ENCODE peak calls at places on chromosomes 3 and 15, in four cellular contexts. One of them, this sample, is unnamed.

GRCh38 chr3:112632596-112632995 is 8.3 kb downstream of the CCDC80 start:
- DNase-seq in WERI-Rb-1: no peak
- DNase-seq in heart right ventricle: no peak
- DNase-seq in OCI-LY7: no peak
- DNase-seq in this sample: no peak

GRCh38 chr15:25731411-25731810 is 131.7 kb downstream of the ATP10A start:
- DNase-seq in WERI-Rb-1: no peak
- DNase-seq in heart right ventricle: no peak
- DNase-seq in OCI-LY7: no peak
- DNase-seq in this sample: no peak

GRCh38 chr15:79433610-79434009 is 1.5 kb downstream of the MINAR1 start:
- DNase-seq in WERI-Rb-1: no peak
- DNase-seq in heart right ventricle: no peak
- DNase-seq in OCI-LY7: no peak
- DNase-seq in this sample: no peak

GRCh38 chr15:39960411-39960810 is 26.5 kb downstream of the EIF2AK4 start:
- DNase-seq in WERI-Rb-1: no peak
- DNase-seq in heart right ventricle: no peak
- DNase-seq in OCI-LY7: no peak
- DNase-seq in this sample: no peak

GRCh38 chr15:51030649-51031316 is 63.9 kb downstream of the TNFAIP8L3 start:
- DNase-seq in WERI-Rb-1: no peak
- DNase-seq in heart right ventricle: no peak
- DNase-seq in OCI-LY7: no peak
- DNase-seq in this sample: no peak

GRCh38 chr3:106534206-106534605 is 665.4 kb upstream of the CBLB start:
- DNase-seq in WERI-Rb-1: no peak
- DNase-seq in heart right ventricle: no peak
- DNase-seq in OCI-LY7: no peak
- DNase-seq in this sample: no peak

GRCh38 chr3:125582707-125583106 is 12.6 kb downstream of the OSBPL11 start:
- DNase-seq in WERI-Rb-1: no peak
- DNase-seq in heart right ventricle: no peak
- DNase-seq in OCI-LY7: peak; percentile 22
- DNase-seq in this sample: peak; percentile 17

GRCh38 chr15:25797511-25798206 is 65.5 kb downstream of the ATP10A start:
- DNase-seq in WERI-Rb-1: peak; percentile 18
- DNase-seq in heart right ventricle: no peak
- DNase-seq in OCI-LY7: no peak
- DNase-seq in this sample: no peak

GRCh38 chr3:59456852-59457485 is 407.1 kb upstream of the CFAP20DC start:
- DNase-seq in WERI-Rb-1: no peak
- DNase-seq in heart right ventricle: no peak
- DNase-seq in OCI-LY7: no peak
- DNase-seq in this sample: peak; percentile 30

GRCh38 chr3:60294181-60294580 is 957.1 kb downstream of the FHIT start:
- DNase-seq in WERI-Rb-1: no peak
- DNase-seq in heart right ventricle: no peak
- DNase-seq in OCI-LY7: no peak
- DNase-seq in this sample: no peak

GRCh38 chr3:183085634-183086390 is 13.5 kb downstream of the MCCC1 start:
- DNase-seq in WERI-Rb-1: peak; percentile 31
- DNase-seq in heart right ventricle: no peak
- DNase-seq in OCI-LY7: peak; percentile 19
- DNase-seq in this sample: no peak

GRCh38 chr3:125433611-125434041 is 58.5 kb upstream of the ZNF148 start:
- DNase-seq in WERI-Rb-1: no peak
- DNase-seq in heart right ventricle: no peak
- DNase-seq in OCI-LY7: no peak
- DNase-seq in this sample: no peak

GRCh38 chr15:85865070-85865684 is 70.5 kb upstream of the KLHL25 start:
- DNase-seq in WERI-Rb-1: peak; percentile 55
- DNase-seq in heart right ventricle: peak; percentile 24
- DNase-seq in OCI-LY7: peak; percentile 39
- DNase-seq in this sample: peak; percentile 53

GRCh38 chr3:10933958-10934481 is 58.5 kb upstream of the SLC6A1 start:
- DNase-seq in WERI-Rb-1: no peak
- DNase-seq in heart right ventricle: no peak
- DNase-seq in OCI-LY7: no peak
- DNase-seq in this sample: no peak

GRCh38 chr3:112734718-112735350 is 93.9 kb upstream of the CCDC80 start:
- DNase-seq in WERI-Rb-1: peak; percentile 46
- DNase-seq in heart right ventricle: no peak
- DNase-seq in OCI-LY7: peak; percentile 73
- DNase-seq in this sample: peak; percentile 52

GRCh38 chr3:167305340-167305739 is 74.8 kb downstream of the ZBBX start:
- DNase-seq in WERI-Rb-1: no peak
- DNase-seq in heart right ventricle: no peak
- DNase-seq in OCI-LY7: no peak
- DNase-seq in this sample: no peak

GRCh38 chr15:55564347-55565145 is 23.6 kb downstream of the PYGO1 start:
- DNase-seq in WERI-Rb-1: no peak
- DNase-seq in heart right ventricle: no peak
- DNase-seq in OCI-LY7: no peak
- DNase-seq in this sample: no peak

GRCh38 chr3:151263126-151263525 is 15.2 kb downstream of the P2RY14 start:
- DNase-seq in WERI-Rb-1: no peak
- DNase-seq in heart right ventricle: no peak
- DNase-seq in OCI-LY7: no peak
- DNase-seq in this sample: no peak

GRCh38 chr3:11014253-11014652 is 21.7 kb downstream of the SLC6A1 start:
- DNase-seq in WERI-Rb-1: no peak
- DNase-seq in heart right ventricle: no peak
- DNase-seq in OCI-LY7: no peak
- DNase-seq in this sample: no peak

GRCh38 chr3:23442598-23443383 is 239.7 kb downstream of the UBE2E2 start:
- DNase-seq in WERI-Rb-1: no peak
- DNase-seq in heart right ventricle: no peak
- DNase-seq in OCI-LY7: peak; percentile 57
- DNase-seq in this sample: no peak

GRCh38 chr15:90114451-90114901 is 12.2 kb upstream of the IDH2 start:
- DNase-seq in WERI-Rb-1: no peak
- DNase-seq in heart right ventricle: no peak
- DNase-seq in OCI-LY7: no peak
- DNase-seq in this sample: no peak

GRCh38 chr3:15520185-15520584 is 1.3 kb downstream of the COLQ start:
- DNase-seq in WERI-Rb-1: no peak
- DNase-seq in heart right ventricle: no peak
- DNase-seq in OCI-LY7: no peak
- DNase-seq in this sample: no peak

GRCh38 chr15:70837476-70837875 is 16.5 kb downstream of the LARP6 start:
- DNase-seq in WERI-Rb-1: no peak
- DNase-seq in heart right ventricle: no peak
- DNase-seq in OCI-LY7: no peak
- DNase-seq in this sample: no peak

GRCh38 chr15:60611592-60612346 is 132.8 kb upstream of the ICE2 start:
- DNase-seq in WERI-Rb-1: no peak
- DNase-seq in heart right ventricle: no peak
- DNase-seq in OCI-LY7: no peak
- DNase-seq in this sample: no peak

GRCh38 chr3:45100998-45101407 is 45.2 kb downstream of the CDCP1 start:
- DNase-seq in WERI-Rb-1: no peak
- DNase-seq in heart right ventricle: no peak
- DNase-seq in OCI-LY7: no peak
- DNase-seq in this sample: no peak

GRCh38 chr15:37788767-37789391 is 145.6 kb upstream of the TMCO5A start:
- DNase-seq in WERI-Rb-1: no peak
- DNase-seq in heart right ventricle: no peak
- DNase-seq in OCI-LY7: no peak
- DNase-seq in this sample: no peak

GRCh38 chr3:46898321-46899150 is 21.0 kb downstream of the PTH1R start:
- DNase-seq in WERI-Rb-1: no peak
- DNase-seq in heart right ventricle: no peak
- DNase-seq in OCI-LY7: no peak
- DNase-seq in this sample: no peak

GRCh38 chr3:192063570-192063969 is 602.6 kb downstream of the PYDC2 start:
- DNase-seq in WERI-Rb-1: no peak
- DNase-seq in heart right ventricle: peak; percentile 44
- DNase-seq in OCI-LY7: peak; percentile 79
- DNase-seq in this sample: no peak

GRCh38 chr3:192062186-192062585 is 601.2 kb downstream of the PYDC2 start:
- DNase-seq in WERI-Rb-1: no peak
- DNase-seq in heart right ventricle: no peak
- DNase-seq in OCI-LY7: no peak
- DNase-seq in this sample: no peak

GRCh38 chr3:192060160-192060783 is 599.3 kb downstream of the PYDC2 start:
- DNase-seq in WERI-Rb-1: peak; percentile 42
- DNase-seq in heart right ventricle: no peak
- DNase-seq in OCI-LY7: no peak
- DNase-seq in this sample: no peak

GRCh38 chr3:192068464-192069254 is 607.7 kb downstream of the PYDC2 start:
- DNase-seq in WERI-Rb-1: no peak
- DNase-seq in heart right ventricle: no peak
- DNase-seq in OCI-LY7: no peak
- DNase-seq in this sample: no peak

DNA sequence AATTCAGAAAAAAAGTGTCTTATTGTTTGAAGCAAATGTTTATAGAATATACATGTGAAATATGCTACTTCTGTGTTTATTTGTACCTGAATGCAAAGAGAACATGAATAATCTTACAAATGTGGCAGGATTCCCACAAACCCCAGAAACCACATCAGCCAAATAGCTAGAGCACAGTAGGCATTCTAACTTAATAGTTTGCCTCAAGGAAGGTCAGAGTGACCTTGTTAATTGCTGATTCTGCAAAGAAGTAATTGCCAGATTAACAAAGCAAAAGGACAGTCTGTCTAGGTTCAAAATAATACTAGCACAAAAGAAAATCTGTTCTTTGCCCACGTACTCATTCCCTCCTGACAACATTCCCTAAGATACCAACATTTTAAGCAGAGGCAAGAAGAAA is 604.0 kb downstream of the PYDC2 start:
- DNase-seq in WERI-Rb-1: no peak
- DNase-seq in heart right ventricle: no peak
- DNase-seq in OCI-LY7: no peak
- DNase-seq in this sample: no peak
- TF ChIP-seq CTCF in WERI-Rb-1: no peak
- TF ChIP-seq CTCF in heart right ventricle: no peak
- TF ChIP-seq CTCF in OCI-LY7: no peak
- TF ChIP-seq CTCF in this sample: no peak

GRCh38 chr3:43690400-43691119 is at the start of gene ABHD5:
- DNase-seq in WERI-Rb-1: peak; percentile 93
- DNase-seq in heart right ventricle: peak; percentile 94
- DNase-seq in OCI-LY7: peak; percentile 94
- DNase-seq in this sample: peak; percentile 95
- TF ChIP-seq CTCF in WERI-Rb-1: peak; percentile 48
- TF ChIP-seq CTCF in heart right ventricle: peak; percentile 28
- TF ChIP-seq CTCF in OCI-LY7: no peak
- TF ChIP-seq CTCF in this sample: peak; percentile 51

GRCh38 chr15:72229947-72230196 is 1.1 kb downstream of the PKM start:
- DNase-seq in WERI-Rb-1: no peak
- DNase-seq in heart right ventricle: no peak
- DNase-seq in OCI-LY7: no peak
- DNase-seq in this sample: no peak

GRCh38 chr15:72230197-72231065 is 559 bp downstream of the PKM start:
- DNase-seq in WERI-Rb-1: peak; percentile 86
- DNase-seq in heart right ventricle: peak; percentile 94
- DNase-seq in OCI-LY7: peak; percentile 83
- DNase-seq in this sample: peak; percentile 75

GRCh38 chr15:72231066-72231846 is at the start of gene PKM:
- DNase-seq in WERI-Rb-1: peak; percentile 100
- DNase-seq in heart right ventricle: peak; percentile 95
- DNase-seq in OCI-LY7: peak; percentile 100
- DNase-seq in this sample: peak; percentile 92

GRCh38 chr15:72227720-72228119 is 3.3 kb downstream of the PKM start:
- DNase-seq in WERI-Rb-1: no peak
- DNase-seq in heart right ventricle: no peak
- DNase-seq in OCI-LY7: no peak
- DNase-seq in this sample: no peak

GRCh38 chr15:72229076-72229946 is 1.7 kb downstream of the PKM start:
- DNase-seq in WERI-Rb-1: no peak
- DNase-seq in heart right ventricle: no peak
- DNase-seq in OCI-LY7: peak; percentile 76
- DNase-seq in this sample: no peak
- TF ChIP-seq CTCF in WERI-Rb-1: no peak
- TF ChIP-seq CTCF in heart right ventricle: no peak
- TF ChIP-seq CTCF in OCI-LY7: peak; percentile 0
- TF ChIP-seq CTCF in this sample: no peak

GRCh38 chr3:159221335-159221734 is 419.5 kb downstream of the MFSD1 start:
- DNase-seq in WERI-Rb-1: no peak
- DNase-seq in heart right ventricle: no peak
- DNase-seq in OCI-LY7: no peak
- DNase-seq in this sample: no peak

GRCh38 chr3:159216295-159216694 is 414.4 kb downstream of the MFSD1 start:
- DNase-seq in WERI-Rb-1: no peak
- DNase-seq in heart right ventricle: no peak
- DNase-seq in OCI-LY7: no peak
- DNase-seq in this sample: no peak

GRCh38 chr3:159219231-159219630 is 417.4 kb downstream of the MFSD1 start:
- DNase-seq in WERI-Rb-1: no peak
- DNase-seq in heart right ventricle: no peak
- DNase-seq in OCI-LY7: no peak
- DNase-seq in this sample: no peak
- TF ChIP-seq CTCF in WERI-Rb-1: no peak
- TF ChIP-seq CTCF in heart right ventricle: no peak
- TF ChIP-seq CTCF in OCI-LY7: no peak
- TF ChIP-seq CTCF in this sample: no peak

DNA sequence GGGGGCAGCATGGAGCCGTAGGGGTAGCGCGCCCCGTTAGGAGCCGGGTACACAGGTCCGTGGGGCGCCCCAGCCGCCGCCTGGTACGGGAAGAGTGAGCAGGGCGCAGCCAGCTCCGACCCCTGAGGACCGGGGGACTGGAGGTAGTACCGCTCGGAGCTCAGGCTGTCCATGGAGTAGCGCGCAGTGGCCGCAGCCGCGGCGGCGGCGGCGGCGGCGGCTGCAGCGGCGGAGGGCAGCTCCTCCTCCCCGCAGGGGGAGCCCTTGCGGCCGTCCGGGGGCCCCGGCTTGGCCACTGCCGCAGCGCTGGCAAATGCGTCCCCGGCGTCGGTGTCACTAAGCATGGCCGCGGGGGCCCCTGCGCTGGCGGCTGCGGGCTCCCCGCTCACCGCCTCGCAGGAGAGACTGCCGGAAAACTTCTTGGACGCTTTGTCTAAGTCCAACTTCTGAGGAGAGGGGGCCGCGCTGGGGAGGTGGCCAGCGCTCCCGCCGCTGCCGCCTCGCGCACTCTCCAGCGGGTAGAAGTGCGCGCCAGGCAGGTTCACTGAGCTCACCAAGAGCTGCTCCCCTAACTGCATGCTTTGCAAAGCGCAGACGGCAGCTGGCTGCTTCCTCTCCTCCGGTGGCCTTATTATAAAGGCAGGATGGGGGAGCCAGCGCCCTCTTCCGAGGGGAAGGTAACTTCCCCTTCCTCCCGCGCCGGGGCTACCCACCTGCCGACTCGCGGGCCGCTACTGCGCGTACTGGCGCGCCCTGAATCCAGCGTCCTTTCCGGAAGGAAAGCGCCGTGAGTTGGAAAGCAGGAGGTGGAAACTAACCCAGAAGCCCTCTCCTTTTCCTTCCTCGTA is at the start of gene EOMES:
- DNase-seq in WERI-Rb-1: peak; percentile 81
- DNase-seq in heart right ventricle: no peak
- DNase-seq in OCI-LY7: peak; percentile 1
- DNase-seq in this sample: peak; percentile 80
- TF ChIP-seq CTCF in WERI-Rb-1: peak; percentile 66
- TF ChIP-seq CTCF in heart right ventricle: peak; percentile 41
- TF ChIP-seq CTCF in OCI-LY7: no peak
- TF ChIP-seq CTCF in this sample: peak; percentile 38

This sample was measured in GM13977.